ENCODE peak calls at places on chromosomes 11 and 22, in four cellular contexts. T is A172, N is BJ, K is pancreas. L is an unnamed sample.

GRCh38 chr11:5203366-5203765 is 2.9 kb upstream of the OR51V1 start:
- DNase-seq in N (no peak), T (no peak), K (no peak), L (no peak)

GRCh38 chr22:46376096-46376495 is 40.6 kb downstream of the TRMU start:
- DNase-seq in K (no peak), T (no peak), N (no peak), L (no peak)

GRCh38 chr22:27879923-27880322 is 39.1 kb downstream of the PITPNB start:
- DNase-seq in K (no peak), N (no peak), T (peak; percentile 11), L (no peak)

GRCh38 chr11:130448416-130449068 is at the start of gene ADAMTS15:
- DNase-seq in N (no peak), T (peak; percentile 46), K (peak; percentile 62), L (no peak)

GRCh38 chr11:72685560-72686480 is 11.6 kb upstream of the PDE2A start:
- DNase-seq in N (no peak), T (no peak), K (no peak), L (no peak)

GRCh38 chr11:20407344-20407743 is 19.8 kb downstream of the PRMT3 start:
- DNase-seq in T (no peak), K (no peak), N (no peak), L (no peak)

GRCh38 chr22:45977551-45978274 is 751 bp upstream of the WNT7B start:
- DNase-seq in N (no peak), T (no peak), K (no peak), L (no peak)

GRCh38 chr11:86491048-86491447 is 116.4 kb downstream of the CCDC81 start:
- DNase-seq in T (no peak), N (no peak), K (no peak), L (no peak)

GRCh38 chr11:12109591-12110196 is 696 bp upstream of the MICAL2 start:
- DNase-seq in T (no peak), N (no peak), K (no peak), L (no peak)

GRCh38 chr22:47586946-47587345 is 824.5 kb downstream of the TBC1D22A start:
- DNase-seq in K (no peak), N (no peak), T (no peak), L (no peak)

GRCh38 chr11:45079075-45079444 is 67.4 kb upstream of the PRDM11 start:
- DNase-seq in N (no peak), K (no peak), T (no peak), L (no peak)

GRCh38 chr22:32502346-32502745 is 27.7 kb downstream of the FBXO7 start:
- DNase-seq in K (no peak), T (no peak), N (no peak), L (no peak)

GRCh38 chr11:64665381-64665780 is 57.6 kb downstream of the NRXN2 start:
- DNase-seq in K (no peak), N (no peak), T (peak; percentile 37), L (no peak)

GRCh38 chr22:42397332-42398246 is 34.6 kb downstream of the NFAM1 start:
- DNase-seq in T (no peak), K (no peak), N (no peak), L (no peak)

GRCh38 chr22:39699631-39700348 is 129.2 kb downstream of the CACNA1I start:
- DNase-seq in T (no peak), K (no peak), N (no peak), L (no peak)

GRCh38 chr22:47575291-47575690 is 812.8 kb downstream of the TBC1D22A start:
- DNase-seq in T (no peak), N (no peak), K (no peak), L (no peak)

GRCh38 chr11:20623258-20623657 is 23.9 kb downstream of the SLC6A5 start:
- DNase-seq in T (no peak), N (no peak), K (no peak), L (no peak)

GRCh38 chr22:49193901-49194465 is 633.7 kb downstream of the BRD1 start:
- DNase-seq in N (no peak), K (no peak), T (no peak), L (no peak)

GRCh38 chr11:111097191-111097590 is 148.3 kb upstream of the POU2AF2 start:
- DNase-seq in N (no peak), T (peak; percentile 29), K (peak; percentile 9), L (no peak)

GRCh38 chr11:12128191-12128841 is 17.9 kb downstream of the MICAL2 start:
- DNase-seq in N (no peak), T (no peak), K (no peak), L (no peak)

GRCh38 chr11:132840660-132841059 is 691.6 kb downstream of the OPCML start:
- DNase-seq in T (no peak), N (no peak), K (no peak), L (no peak)

GRCh38 chr11:34655335-34656008 is 34.6 kb downstream of the EHF start:
- DNase-seq in K (no peak), T (peak; percentile 34), N (peak; percentile 38), L (no peak)

GRCh38 chr22:40857309-40857851 is 432 bp downstream of the XPNPEP3 start:
- DNase-seq in K (no peak), T (no peak), N (no peak), L (no peak)

GRCh38 chr22:47352920-47353700 is 590.7 kb downstream of the TBC1D22A start:
- DNase-seq in T (no peak), N (no peak), K (no peak), L (no peak)

GRCh38 chr11:103079833-103080232 is 12.1 kb downstream of the DCUN1D5 start:
- DNase-seq in K (no peak), N (no peak), T (no peak), L (no peak)

GRCh38 chr22:22460635-22461034 is 47.9 kb downstream of the ZNF280B start:
- DNase-seq in K (no peak), N (no peak), T (no peak), L (no peak)

GRCh38 chr11:64364911-64365310 is 5.9 kb downstream of the RPS6KA4 start:
- DNase-seq in K (no peak), T (no peak), N (no peak), L (no peak)

GRCh38 chr11:11584937-11585336 is 36.9 kb downstream of the GALNT18 start:
- DNase-seq in T (no peak), K (no peak), N (no peak), L (no peak)

GRCh38 chr11:61333638-61334433 is 808 bp downstream of the TKFC start:
- DNase-seq in K (no peak), T (no peak), N (no peak), L (no peak)

GRCh38 chr11:47408598-47409439 is 429 bp downstream of the SLC39A13 start:
- DNase-seq in T (peak; percentile 81), N (no peak), K (no peak), L (no peak)

GRCh38 chr11:69920500-69921428 is 101.5 kb upstream of the FGF3 start:
- DNase-seq in K (no peak), N (no peak), T (no peak), L (no peak)

GRCh38 chr11:62324738-62325556 is 12.3 kb upstream of the ASRGL1 start:
- DNase-seq in N (no peak), T (peak; percentile 21), K (no peak), L (no peak)

GRCh38 chr22:50582562-50583293 is at the start of gene CHKB:
- DNase-seq in K (peak; percentile 99), N (peak; percentile 80), T (peak; percentile 86), L (peak; percentile 98)

GRCh38 chr11:113204280-113204679 is 110.1 kb upstream of the TTC12 start:
- DNase-seq in N (no peak), T (peak; percentile 24), K (no peak), L (no peak)

GRCh38 chr11:46112961-46113617 is 8.2 kb downstream of the PHF21A start:
- DNase-seq in K (peak; percentile 28), T (peak; percentile 61), N (no peak), L (peak; percentile 70)